ENCODE peak calls at places on chromosomes 11 and 22, in six cellular contexts. One of them, this sample, is unnamed.

GRCh38 chr11:36306888-36307287 is 10.8 kb downstream of the PRR5L start:
- DNase-seq in globus pallidus: no peak
- DNase-seq in A172: peak
- DNase-seq in activated CD4-positive, CD25-positive, alpha-beta regulatory T cell treated with anti-CD3 and anti-CD28 coated beads, Interleukin-2, amount 50 U/mL, for 16 hours: no peak
- DNase-seq in hepatocyte: peak
- DNase-seq in naive thymus-derived CD8-positive, alpha-beta T cell: no peak
- DNase-seq in this sample: no peak

GRCh38 chr11:72972541-72973128 is 158.4 kb downstream of the ATG16L2 start:
- DNase-seq in A172: no peak
- DNase-seq in globus pallidus: no peak
- DNase-seq in hepatocyte: no peak
- DNase-seq in activated CD4-positive, CD25-positive, alpha-beta regulatory T cell treated with anti-CD3 and anti-CD28 coated beads, Interleukin-2, amount 50 U/mL, for 16 hours: no peak
- DNase-seq in naive thymus-derived CD8-positive, alpha-beta T cell: no peak
- DNase-seq in this sample: no peak

GRCh38 chr22:39209756-39210155 is 35.0 kb downstream of the PDGFB start:
- DNase-seq in naive thymus-derived CD8-positive, alpha-beta T cell: no peak
- DNase-seq in globus pallidus: no peak
- DNase-seq in hepatocyte: no peak
- DNase-seq in activated CD4-positive, CD25-positive, alpha-beta regulatory T cell treated with anti-CD3 and anti-CD28 coated beads, Interleukin-2, amount 50 U/mL, for 16 hours: no peak
- DNase-seq in A172: no peak
- DNase-seq in this sample: no peak

GRCh38 chr11:12235945-12236743 is 125.8 kb downstream of the MICAL2 start:
- DNase-seq in globus pallidus: peak
- DNase-seq in hepatocyte: peak
- DNase-seq in A172: peak
- DNase-seq in activated CD4-positive, CD25-positive, alpha-beta regulatory T cell treated with anti-CD3 and anti-CD28 coated beads, Interleukin-2, amount 50 U/mL, for 16 hours: no peak
- DNase-seq in naive thymus-derived CD8-positive, alpha-beta T cell: peak
- DNase-seq in this sample: peak

GRCh38 chr11:34423300-34423699 is 15.4 kb upstream of the CAT start:
- DNase-seq in activated CD4-positive, CD25-positive, alpha-beta regulatory T cell treated with anti-CD3 and anti-CD28 coated beads, Interleukin-2, amount 50 U/mL, for 16 hours: no peak
- DNase-seq in A172: no peak
- DNase-seq in globus pallidus: no peak
- DNase-seq in hepatocyte: no peak
- DNase-seq in naive thymus-derived CD8-positive, alpha-beta T cell: no peak
- DNase-seq in this sample: no peak

GRCh38 chr22:25764270-25765015 is 22.5 kb downstream of the MYO18B start:
- DNase-seq in A172: no peak
- DNase-seq in naive thymus-derived CD8-positive, alpha-beta T cell: no peak
- DNase-seq in activated CD4-positive, CD25-positive, alpha-beta regulatory T cell treated with anti-CD3 and anti-CD28 coated beads, Interleukin-2, amount 50 U/mL, for 16 hours: no peak
- DNase-seq in hepatocyte: no peak
- DNase-seq in globus pallidus: no peak
- DNase-seq in this sample: no peak

GRCh38 chr11:64165482-64165841 is 451 bp downstream of the MACROD1 start:
- DNase-seq in activated CD4-positive, CD25-positive, alpha-beta regulatory T cell treated with anti-CD3 and anti-CD28 coated beads, Interleukin-2, amount 50 U/mL, for 16 hours: no peak
- DNase-seq in naive thymus-derived CD8-positive, alpha-beta T cell: no peak
- DNase-seq in globus pallidus: no peak
- DNase-seq in hepatocyte: peak
- DNase-seq in A172: no peak
- DNase-seq in this sample: no peak

GRCh38 chr22:50184004-50184461 is 1.7 kb upstream of the TRABD start:
- DNase-seq in hepatocyte: peak
- DNase-seq in globus pallidus: peak
- DNase-seq in activated CD4-positive, CD25-positive, alpha-beta regulatory T cell treated with anti-CD3 and anti-CD28 coated beads, Interleukin-2, amount 50 U/mL, for 16 hours: no peak
- DNase-seq in A172: peak
- DNase-seq in naive thymus-derived CD8-positive, alpha-beta T cell: no peak
- DNase-seq in this sample: no peak

GRCh38 chr22:38754247-38755154 is 1.3 kb downstream of the SUN2 start:
- DNase-seq in naive thymus-derived CD8-positive, alpha-beta T cell: no peak
- DNase-seq in hepatocyte: peak
- DNase-seq in A172: peak
- DNase-seq in globus pallidus: peak
- DNase-seq in activated CD4-positive, CD25-positive, alpha-beta regulatory T cell treated with anti-CD3 and anti-CD28 coated beads, Interleukin-2, amount 50 U/mL, for 16 hours: no peak
- DNase-seq in this sample: peak

GRCh38 chr11:110128161-110128560 is 35.0 kb downstream of the ZC3H12C start:
- DNase-seq in naive thymus-derived CD8-positive, alpha-beta T cell: no peak
- DNase-seq in activated CD4-positive, CD25-positive, alpha-beta regulatory T cell treated with anti-CD3 and anti-CD28 coated beads, Interleukin-2, amount 50 U/mL, for 16 hours: no peak
- DNase-seq in hepatocyte: no peak
- DNase-seq in globus pallidus: peak
- DNase-seq in A172: no peak
- DNase-seq in this sample: no peak

GRCh38 chr11:105297463-105297862 is 157.9 kb upstream of the CARD18 start:
- DNase-seq in naive thymus-derived CD8-positive, alpha-beta T cell: no peak
- DNase-seq in A172: peak
- DNase-seq in activated CD4-positive, CD25-positive, alpha-beta regulatory T cell treated with anti-CD3 and anti-CD28 coated beads, Interleukin-2, amount 50 U/mL, for 16 hours: no peak
- DNase-seq in globus pallidus: no peak
- DNase-seq in hepatocyte: no peak
- DNase-seq in this sample: no peak

GRCh38 chr11:73388241-73389133 is 12.3 kb downstream of the RELT start:
- DNase-seq in activated CD4-positive, CD25-positive, alpha-beta regulatory T cell treated with anti-CD3 and anti-CD28 coated beads, Interleukin-2, amount 50 U/mL, for 16 hours: no peak
- DNase-seq in hepatocyte: no peak
- DNase-seq in naive thymus-derived CD8-positive, alpha-beta T cell: no peak
- DNase-seq in A172: peak
- DNase-seq in globus pallidus: no peak
- DNase-seq in this sample: no peak

GRCh38 chr11:79579063-79579462 is 138.2 kb upstream of the TENM4 start:
- DNase-seq in hepatocyte: no peak
- DNase-seq in naive thymus-derived CD8-positive, alpha-beta T cell: no peak
- DNase-seq in activated CD4-positive, CD25-positive, alpha-beta regulatory T cell treated with anti-CD3 and anti-CD28 coated beads, Interleukin-2, amount 50 U/mL, for 16 hours: no peak
- DNase-seq in A172: no peak
- DNase-seq in globus pallidus: no peak
- DNase-seq in this sample: no peak

GRCh38 chr22:44396727-44397722 is 84.3 kb upstream of the SHISAL1 start:
- DNase-seq in A172: no peak
- DNase-seq in naive thymus-derived CD8-positive, alpha-beta T cell: no peak
- DNase-seq in activated CD4-positive, CD25-positive, alpha-beta regulatory T cell treated with anti-CD3 and anti-CD28 coated beads, Interleukin-2, amount 50 U/mL, for 16 hours: no peak
- DNase-seq in hepatocyte: no peak
- DNase-seq in globus pallidus: no peak
- DNase-seq in this sample: no peak

GRCh38 chr22:17109976-17110375 is 11.2 kb downstream of the TMEM121B start:
- DNase-seq in A172: no peak
- DNase-seq in naive thymus-derived CD8-positive, alpha-beta T cell: no peak
- DNase-seq in globus pallidus: no peak
- DNase-seq in activated CD4-positive, CD25-positive, alpha-beta regulatory T cell treated with anti-CD3 and anti-CD28 coated beads, Interleukin-2, amount 50 U/mL, for 16 hours: no peak
- DNase-seq in hepatocyte: no peak
- DNase-seq in this sample: no peak

GRCh38 chr11:31512117-31512516 is 2.5 kb downstream of the ELP4 start:
- DNase-seq in hepatocyte: no peak
- DNase-seq in naive thymus-derived CD8-positive, alpha-beta T cell: no peak
- DNase-seq in A172: no peak
- DNase-seq in activated CD4-positive, CD25-positive, alpha-beta regulatory T cell treated with anti-CD3 and anti-CD28 coated beads, Interleukin-2, amount 50 U/mL, for 16 hours: no peak
- DNase-seq in globus pallidus: no peak
- DNase-seq in this sample: no peak

GRCh38 chr22:37501610-37502341 is 15.6 kb upstream of the MFNG start:
- DNase-seq in hepatocyte: peak
- DNase-seq in globus pallidus: no peak
- DNase-seq in naive thymus-derived CD8-positive, alpha-beta T cell: no peak
- DNase-seq in A172: peak
- DNase-seq in activated CD4-positive, CD25-positive, alpha-beta regulatory T cell treated with anti-CD3 and anti-CD28 coated beads, Interleukin-2, amount 50 U/mL, for 16 hours: no peak
- DNase-seq in this sample: peak